ENCODE peak calls at places on chromosome 5, in ten cellular contexts. V is omental fat pad; Z is heart right ventricle; H is foreskin keratinocyte; F is CD8-positive, alpha-beta T cell; I is B cell; J is GM10248; Q is neural crest cell; L is upper lobe of left lung; D is fibroblast of pulmonary artery. U is an unnamed sample.

GRCh38 chr5:107935641-107936040 is 264.9 kb upstream of the EFNA5 start:
- DNase-seq in D (no peak), J (no peak), Q (no peak), V (no peak), H (no peak), L (no peak), Z (no peak), I (no peak), F (no peak), U (no peak)

GRCh38 chr5:31291323-31291854 is 97.9 kb downstream of the CDH6 start:
- DNase-seq in L (peak), H (no peak), F (no peak), I (no peak), D (peak), V (no peak), Z (no peak), Q (no peak), J (no peak), U (no peak)

GRCh38 chr5:112960861-112961504 is 15.6 kb upstream of the DCP2 start:
- DNase-seq in F (no peak), J (no peak), H (no peak), Z (no peak), L (no peak), V (no peak), Q (no peak), D (no peak), I (no peak), U (no peak)

GRCh38 chr5:141855265-141856029 is 22.8 kb downstream of the PCDH1 start:
- DNase-seq in H (no peak), V (no peak), Q (no peak), J (no peak), I (no peak), L (no peak), D (no peak), Z (peak), F (no peak), U (no peak)

GRCh38 chr5:29770936-29771335 is 1422.5 kb upstream of the CDH6 start:
- DNase-seq in Z (no peak), L (no peak), Q (no peak), D (no peak), J (no peak), I (no peak), V (no peak), H (no peak), F (no peak), U (no peak)

GRCh38 chr5:122180863-122181519 is 51.6 kb downstream of the ZNF474 start:
- DNase-seq in I (no peak), H (peak), D (peak), Q (no peak), J (no peak), V (no peak), L (no peak), F (no peak), Z (no peak), U (peak)

GRCh38 chr5:112390327-112390726 is 28.8 kb downstream of the EPB41L4A start:
- DNase-seq in Q (no peak), V (no peak), J (no peak), L (no peak), Z (no peak), H (peak), F (no peak), D (no peak), I (no peak), U (peak)

GRCh38 chr5:167448376-167448775 is 843.1 kb upstream of the WWC1 start:
- DNase-seq in I (no peak), D (no peak), L (no peak), V (no peak), Q (no peak), J (no peak), F (no peak), Z (no peak), H (no peak), U (no peak)

GRCh38 chr5:134069553-134069952 is 44.9 kb upstream of the TCF7 start:
- DNase-seq in I (no peak), V (no peak), D (no peak), Z (no peak), Q (no peak), J (no peak), F (no peak), L (no peak), H (no peak), U (no peak)

GRCh38 chr5:76376141-76376900 is 26.8 kb upstream of the IQGAP2 start:
- DNase-seq in V (no peak), Z (no peak), I (no peak), L (no peak), F (no peak), D (no peak), Q (no peak), J (no peak), H (peak), U (peak)

GRCh38 chr5:164335837-164336236 is 830.4 kb downstream of the MAT2B start:
- DNase-seq in J (no peak), F (no peak), D (peak), Z (no peak), Q (no peak), I (no peak), V (no peak), H (peak), L (no peak), U (peak)

GRCh38 chr5:173622639-173623038 is 6.2 kb upstream of the BOD1 start:
- DNase-seq in D (no peak), V (no peak), Q (no peak), F (no peak), J (no peak), H (no peak), Z (no peak), L (no peak), I (no peak), U (no peak)

GRCh38 chr5:140043508-140043872 is 391 bp upstream of the NRG2 start:
- DNase-seq in V (no peak), Q (no peak), I (no peak), H (no peak), L (no peak), Z (no peak), J (peak), D (no peak), F (no peak), U (no peak)

GRCh38 chr5:68683632-68684035 is 410.2 kb upstream of the SLC30A5 start:
- DNase-seq in D (peak), Q (no peak), F (no peak), Z (peak), L (no peak), J (no peak), H (peak), V (no peak), I (no peak), U (peak)

GRCh38 chr5:16957305-16958165 is 21.4 kb upstream of the MYO10 start:
- DNase-seq in L (no peak), F (no peak), V (no peak), J (no peak), Q (no peak), H (peak), I (no peak), D (peak), Z (no peak), U (peak)

GRCh38 chr5:26009742-26010141 is 1028.6 kb downstream of the CDH9 start:
- DNase-seq in I (no peak), Z (no peak), Q (peak), L (no peak), H (no peak), F (no peak), V (no peak), D (no peak), J (no peak), U (no peak)

GRCh38 chr5:67303356-67303755 is 106.8 kb upstream of the CD180 start:
- DNase-seq in V (no peak), Q (no peak), H (peak), L (no peak), F (no peak), D (peak), J (no peak), I (no peak), Z (no peak), U (peak)

GRCh38 chr5:169222934-169223594 is 77.9 kb downstream of the SLIT3 start:
- DNase-seq in I (no peak), D (no peak), Z (no peak), J (no peak), F (no peak), H (no peak), Q (no peak), L (no peak), V (no peak), U (no peak)

GRCh38 chr5:132608107-132608506 is 49.9 kb upstream of the IL13 start:
- DNase-seq in L (no peak), Z (no peak), F (no peak), J (no peak), H (no peak), Q (no peak), V (no peak), D (no peak), I (no peak), U (no peak)

GRCh38 chr5:106730912-106731311 is 939.8 kb downstream of the EFNA5 start:
- DNase-seq in J (no peak), Q (no peak), F (no peak), Z (no peak), V (no peak), D (no peak), L (peak), H (peak), I (no peak), U (peak)

GRCh38 chr5:66134407-66134843 is 9.7 kb upstream of the SREK1 start:
- DNase-seq in V (no peak), Q (no peak), I (no peak), Z (peak), H (no peak), L (no peak), F (no peak), J (no peak), D (peak), U (no peak)

GRCh38 chr5:166165600-166165999 is 2125.8 kb upstream of the WWC1 start:
- DNase-seq in F (no peak), J (no peak), H (peak), Z (no peak), D (peak), I (no peak), Q (peak), L (no peak), V (no peak), U (peak)

GRCh38 chr5:115424030-115424429 is 120.5 kb downstream of the FEM1C start:
- DNase-seq in I (no peak), J (no peak), Z (peak), L (no peak), F (no peak), Q (no peak), H (no peak), V (no peak), D (no peak), U (no peak)

GRCh38 chr5:61183538-61183937 is 21.3 kb upstream of the SMIM15 start:
- DNase-seq in Z (no peak), D (no peak), Q (no peak), V (no peak), H (no peak), L (no peak), I (no peak), F (no peak), J (no peak), U (no peak)

GRCh38 chr5:14105717-14106435 is 37.3 kb upstream of the TRIO start:
- DNase-seq in I (no peak), F (no peak), L (no peak), Q (no peak), D (peak), Z (no peak), J (no peak), H (peak), V (no peak), U (peak)

GRCh38 chr5:14009575-14009974 is 65.1 kb upstream of the DNAH5 start:
- DNase-seq in F (no peak), D (no peak), Q (no peak), L (no peak), V (no peak), J (no peak), I (no peak), Z (no peak), H (no peak), U (no peak)

GRCh38 chr5:36152324-36153298 is 700 bp downstream of the SKP2 start:
- DNase-seq in Q (no peak), Z (no peak), I (no peak), V (no peak), J (peak), L (no peak), F (no peak), H (peak), D (peak), U (peak)

GRCh38 chr5:159911349-159911748 is 4.9 kb upstream of the ADRA1B start:
- DNase-seq in Z (no peak), Q (no peak), H (no peak), L (peak), I (no peak), F (no peak), V (no peak), J (no peak), D (no peak), U (no peak)

GRCh38 chr5:159913481-159913880 is 2.8 kb upstream of the ADRA1B start:
- DNase-seq in H (no peak), L (no peak), Q (no peak), I (no peak), Z (no peak), V (no peak), J (no peak), F (no peak), D (peak), U (no peak)

GRCh38 chr5:159913048-159913447 is 3.2 kb upstream of the ADRA1B start:
- DNase-seq in D (peak), L (no peak), Z (no peak), J (no peak), F (no peak), Q (no peak), V (no peak), H (peak), I (no peak), U (peak)

GRCh38 chr5:159910843-159911229 is 5.4 kb upstream of the ADRA1B start:
- DNase-seq in H (no peak), Q (no peak), Z (no peak), D (no peak), V (no peak), I (no peak), F (no peak), J (no peak), L (no peak), U (no peak)

DNA sequence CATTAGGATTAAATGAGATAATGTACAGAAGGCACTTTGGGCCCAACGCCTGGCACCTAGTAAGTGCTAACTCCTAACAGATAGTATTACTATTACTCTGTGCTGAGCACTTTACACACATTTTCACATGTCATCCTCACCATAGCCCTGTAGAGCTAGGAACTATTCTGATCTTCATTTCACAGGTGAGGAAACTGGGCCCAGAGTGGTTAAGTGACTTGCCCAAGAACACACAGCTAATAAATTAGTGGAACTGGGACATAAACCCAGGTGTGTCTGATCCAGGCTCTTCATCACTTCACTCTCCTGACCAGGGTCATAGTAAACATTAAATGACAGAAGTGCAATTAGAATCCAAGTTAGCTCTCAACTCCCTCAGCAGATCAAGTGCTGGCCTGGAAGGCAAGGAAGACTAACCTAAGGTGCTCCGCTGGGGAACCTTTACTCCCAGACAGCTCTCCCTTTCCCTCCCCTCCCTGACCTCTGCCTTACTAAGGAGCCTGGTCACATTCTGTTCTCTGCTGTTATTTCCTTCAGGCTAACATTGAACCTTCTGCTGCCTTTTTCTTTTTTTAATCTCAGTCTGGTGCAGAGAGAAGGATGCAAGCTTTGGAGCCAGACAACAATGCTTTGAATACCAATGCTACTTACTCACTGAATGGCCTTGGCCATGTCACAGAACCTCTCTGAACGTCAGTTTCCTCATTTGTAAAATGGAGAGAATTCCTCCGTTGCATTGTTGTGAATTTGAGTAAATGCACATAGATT is 4.1 kb upstream of the ADRA1B start:
- DNase-seq in I (no peak), D (peak), F (no peak), J (no peak), Z (no peak), L (no peak), Q (no peak), H (no peak), V (no peak), U (peak)
- TF ChIP-seq CTCF in I (no peak), D (no peak), F (no peak), J (no peak), Z (no peak), L (no peak), Q (no peak), H (no peak), V (no peak), U (no peak)

DNA sequence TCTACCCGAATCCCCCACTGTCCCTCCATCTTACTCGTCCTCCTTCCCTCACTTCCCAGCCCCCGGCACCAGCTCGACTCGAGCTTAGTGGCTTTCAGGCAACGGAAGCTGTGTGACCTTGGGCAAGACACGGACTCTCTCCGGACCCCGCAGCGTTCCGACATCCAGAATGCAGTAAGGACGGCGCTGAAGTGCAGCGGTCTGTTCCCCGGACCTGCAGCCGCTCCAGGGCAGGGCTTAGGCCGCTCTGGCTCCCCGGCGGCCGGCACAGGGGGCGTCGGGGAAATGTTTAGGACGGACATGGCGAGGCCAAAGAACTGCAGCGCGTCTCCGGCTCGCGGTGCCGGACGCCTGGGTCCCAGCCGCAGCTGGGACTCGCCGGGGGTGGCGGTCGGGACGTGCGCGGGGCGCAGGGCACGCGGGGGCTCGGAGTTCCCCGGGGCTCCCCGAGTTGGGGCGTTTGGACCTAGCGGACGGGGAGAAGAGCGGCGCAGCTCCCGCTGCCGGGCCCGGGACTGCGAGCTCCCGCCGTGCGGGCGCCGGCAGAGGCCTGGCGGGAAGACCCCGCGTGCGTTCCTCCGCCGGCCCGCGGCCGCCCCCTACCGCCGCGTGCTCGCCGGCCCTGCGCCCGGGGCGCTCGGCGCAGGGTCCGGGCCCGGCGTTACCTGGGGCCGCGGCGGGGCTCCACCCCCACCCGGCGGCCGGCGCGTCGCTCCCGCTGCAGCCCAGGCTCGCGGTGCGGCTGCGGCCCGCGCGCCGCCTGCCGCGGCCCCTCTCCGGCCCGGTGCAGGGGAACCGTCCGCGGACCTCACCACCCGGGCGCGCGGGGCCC is 5.6 kb upstream of the RNF44 start:
- DNase-seq in I (peak), F (peak), Z (no peak), Q (peak), L (peak), V (no peak), H (no peak), D (no peak), J (peak), U (no peak)
- TF ChIP-seq CTCF in I (peak), F (no peak), Z (no peak), Q (peak), L (no peak), V (no peak), H (peak), D (no peak), J (peak), U (no peak)

DNA sequence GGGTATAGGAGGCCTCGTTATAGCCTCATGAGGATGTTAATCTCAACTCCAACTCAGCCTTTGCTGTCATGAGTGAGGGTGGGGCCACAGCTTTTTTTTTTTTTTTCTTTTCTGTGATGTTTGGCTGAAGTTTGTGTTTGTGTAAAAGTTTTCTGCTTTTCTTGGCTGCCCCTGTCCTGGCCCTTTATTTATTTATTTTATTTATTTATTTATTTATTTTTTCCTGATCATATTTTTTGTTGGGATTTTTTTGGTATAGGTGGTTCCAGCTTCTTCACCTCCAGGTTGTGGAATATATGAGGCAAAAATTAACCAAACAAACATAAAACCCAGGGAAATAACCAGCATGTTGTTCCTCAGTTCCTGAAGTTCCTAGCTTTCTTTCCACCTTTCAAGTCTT is 8.6 kb downstream of the GARIN3 start:
- DNase-seq in V (no peak), I (no peak), Z (no peak), D (no peak), F (no peak), H (no peak), L (no peak), J (no peak), Q (no peak), U (no peak)
- TF ChIP-seq CTCF in V (no peak), I (no peak), Z (no peak), D (no peak), F (no peak), H (no peak), L (no peak), J (no peak), Q (no peak), U (no peak)

GRCh38 chr5:91077623-91078022 is 305.5 kb downstream of the ARRDC3 start:
- DNase-seq in V (no peak), I (no peak), H (peak), F (no peak), D (no peak), Z (no peak), J (no peak), Q (no peak), L (no peak), U (peak)
- TF ChIP-seq CTCF in V (no peak), I (no peak), H (no peak), F (no peak), D (no peak), Z (no peak), J (no peak), Q (no peak), L (no peak), U (no peak)

GRCh38 chr5:77743181-77743580 is 33.0 kb downstream of the TBCA start:
- DNase-seq in I (no peak), V (no peak), J (no peak), L (no peak), Q (no peak), Z (no peak), H (no peak), F (no peak), D (peak), U (no peak)

GRCh38 chr5:77744116-77744515 is 32.0 kb downstream of the TBCA start:
- DNase-seq in D (no peak), I (no peak), Q (no peak), L (no peak), Z (no peak), V (no peak), F (no peak), H (no peak), J (no peak), U (no peak)

GRCh38 chr5:77741608-77742007 is 34.5 kb downstream of the TBCA start:
- DNase-seq in V (no peak), Z (no peak), J (no peak), F (no peak), L (no peak), Q (no peak), D (no peak), I (no peak), H (no peak), U (no peak)
- TF ChIP-seq CTCF in V (no peak), Z (no peak), J (no peak), F (no peak), L (no peak), Q (no peak), D (no peak), I (no peak), H (no peak), U (no peak)